ENCODE peak calls at places on chromosomes 3 and 15, in six cellular contexts. U, L, H, V, Z and E are unnamed samples.

GRCh38 chr3:27666708-27667107 is 55.4 kb downstream of the EOMES start:
- DNase-seq in U (peak; percentile 80), L (no peak), H (no peak), V (peak; percentile 78), Z (no peak), E (peak; percentile 72)

GRCh38 chr3:170154084-170154483 is 27.4 kb downstream of the PHC3 start:
- DNase-seq in U (peak; percentile 60), L (no peak), H (no peak), V (peak; percentile 43), Z (no peak), E (no peak)

GRCh38 chr15:68403161-68403941 is 28.6 kb downstream of the ITGA11 start:
- DNase-seq in U (no peak), L (no peak), H (no peak), V (no peak), Z (no peak), E (no peak)

GRCh38 chr15:40093224-40093842 is 15.3 kb downstream of the BMF start:
- DNase-seq in U (peak; percentile 26), L (no peak), H (no peak), V (no peak), Z (no peak), E (peak; percentile 72)

GRCh38 chr15:70355275-70355795 is 257.6 kb upstream of the TLE3 start:
- DNase-seq in U (no peak), L (no peak), H (no peak), V (no peak), Z (no peak), E (no peak)

GRCh38 chr15:50190723-50191122 is 8.7 kb downstream of the SLC27A2 start:
- DNase-seq in U (no peak), L (no peak), H (no peak), V (no peak), Z (no peak), E (no peak)

GRCh38 chr3:16013563-16013962 is 160.9 kb upstream of the GALNT15 start:
- DNase-seq in U (peak; percentile 86), L (no peak), H (no peak), V (peak; percentile 66), Z (no peak), E (no peak)

GRCh38 chr15:49135342-49135857 is 20.0 kb downstream of the COPS2 start:
- DNase-seq in U (peak; percentile 6), L (no peak), H (no peak), V (peak; percentile 26), Z (no peak), E (no peak)

GRCh38 chr3:126607214-126607908 is 47.6 kb downstream of the TXNRD3 start:
- DNase-seq in U (peak; percentile 77), L (no peak), H (no peak), V (peak; percentile 81), Z (no peak), E (no peak)

GRCh38 chr3:99952306-99952705 is 134.6 kb downstream of the CMSS1 start:
- DNase-seq in U (peak; percentile 86), L (no peak), H (no peak), V (peak; percentile 92), Z (no peak), E (no peak)

GRCh38 chr15:66825731-66826130 is 123.7 kb downstream of the SMAD6 start:
- DNase-seq in U (no peak), L (no peak), H (no peak), V (no peak), Z (no peak), E (no peak)

GRCh38 chr15:74240002-74240568 is 4.0 kb downstream of the CCDC33 start:
- DNase-seq in U (peak; percentile 35), L (no peak), H (no peak), V (peak; percentile 71), Z (peak; percentile 94), E (peak; percentile 73)

GRCh38 chr15:72722071-72722696 is 36.2 kb downstream of the BBS4 start:
- DNase-seq in U (peak; percentile 80), L (peak; percentile 34), H (peak; percentile 71), V (peak; percentile 64), Z (peak; percentile 46), E (peak; percentile 67)

GRCh38 chr3:99768126-99768525 is 49.5 kb upstream of the CMSS1 start:
- DNase-seq in U (peak; percentile 30), L (no peak), H (no peak), V (no peak), Z (no peak), E (no peak)

GRCh38 chr3:178634975-178635374 is 98.7 kb downstream of the KCNMB2 start:
- DNase-seq in U (no peak), L (no peak), H (no peak), V (no peak), Z (no peak), E (no peak)

GRCh38 chr15:70788114-70789049 is 25.0 kb upstream of the UACA start:
- DNase-seq in U (peak; percentile 86), L (no peak), H (no peak), V (peak; percentile 83), Z (no peak), E (no peak)

GRCh38 chr15:95845862-95846515 is 484.5 kb upstream of the NR2F2 start:
- DNase-seq in U (peak; percentile 81), L (no peak), H (no peak), V (no peak), Z (peak; percentile 4), E (no peak)

GRCh38 chr3:58434990-58435389 is 1.4 kb upstream of the PDHB start:
- DNase-seq in U (peak; percentile 73), L (no peak), H (no peak), V (peak; percentile 90), Z (no peak), E (no peak)

GRCh38 chr15:87623832-87624231 is 632.7 kb downstream of the NTRK3 start:
- DNase-seq in U (no peak), L (no peak), H (peak; percentile 35), V (no peak), Z (no peak), E (no peak)

GRCh38 chr3:150136242-150136641 is 165.5 kb upstream of the PFN2 start:
- DNase-seq in U (no peak), L (no peak), H (no peak), V (no peak), Z (no peak), E (no peak)

GRCh38 chr3:184798120-184798519 is 13.8 kb upstream of the VPS8 start:
- DNase-seq in U (no peak), L (no peak), H (no peak), V (no peak), Z (no peak), E (no peak)

GRCh38 chr15:80739919-80740318 is 39.3 kb upstream of the CEMIP start:
- DNase-seq in U (no peak), L (no peak), H (peak; percentile 34), V (no peak), Z (no peak), E (no peak)

GRCh38 chr3:58222161-58222724 is 11.5 kb upstream of the DNASE1L3 start:
- DNase-seq in U (no peak), L (no peak), H (no peak), V (no peak), Z (no peak), E (no peak)

GRCh38 chr3:29453278-29453961 is 172.5 kb downstream of the RBMS3 start:
- DNase-seq in U (no peak), L (no peak), H (no peak), V (no peak), Z (peak; percentile 64), E (no peak)

GRCh38 chr15:57784081-57784488 is 77.6 kb downstream of the POLR2M start:
- DNase-seq in U (no peak), L (no peak), H (no peak), V (no peak), Z (no peak), E (no peak)

GRCh38 chr3:48952510-48953118 is 34.0 kb downstream of the ARIH2 start:
- DNase-seq in U (no peak), L (no peak), H (peak; percentile 61), V (no peak), Z (peak; percentile 13), E (peak; percentile 64)

DNA sequence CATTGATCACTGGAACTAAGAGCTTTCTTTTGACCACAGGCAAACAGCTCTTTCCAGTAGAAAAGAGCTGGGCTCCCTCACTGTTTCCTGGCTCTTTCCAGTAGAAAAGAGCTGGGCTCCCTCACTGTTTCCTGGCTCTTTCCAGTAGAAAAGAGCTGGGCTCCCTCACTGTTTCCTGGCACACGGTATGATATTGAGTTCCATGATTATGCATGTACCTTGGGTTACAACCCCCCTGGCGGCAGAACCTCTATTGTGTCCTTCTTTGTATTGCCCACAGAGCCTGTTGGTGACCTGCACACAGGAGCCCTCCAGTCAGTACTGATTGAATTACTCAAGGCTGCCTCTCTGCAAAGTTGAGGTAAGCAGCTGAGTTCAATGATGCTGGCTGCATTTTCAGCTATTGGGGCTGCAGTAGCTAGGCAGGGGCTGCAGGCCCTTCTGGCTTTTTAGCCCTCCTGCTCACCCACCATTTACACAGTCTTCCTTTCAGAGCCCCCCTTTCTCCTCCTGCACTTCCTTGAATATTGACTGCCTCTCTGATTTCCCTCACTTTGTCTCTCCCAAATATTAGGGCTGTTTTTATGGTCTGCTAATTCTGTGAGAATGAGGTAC is 10.2 kb downstream of the ACKR2 start:
- DNase-seq in U (no peak), L (no peak), H (no peak), V (no peak), Z (peak; percentile 53), E (no peak)
- TF ChIP-seq CTCF in U (no peak), L (no peak), H (no peak), V (no peak), Z (no peak), E (no peak)

DNA sequence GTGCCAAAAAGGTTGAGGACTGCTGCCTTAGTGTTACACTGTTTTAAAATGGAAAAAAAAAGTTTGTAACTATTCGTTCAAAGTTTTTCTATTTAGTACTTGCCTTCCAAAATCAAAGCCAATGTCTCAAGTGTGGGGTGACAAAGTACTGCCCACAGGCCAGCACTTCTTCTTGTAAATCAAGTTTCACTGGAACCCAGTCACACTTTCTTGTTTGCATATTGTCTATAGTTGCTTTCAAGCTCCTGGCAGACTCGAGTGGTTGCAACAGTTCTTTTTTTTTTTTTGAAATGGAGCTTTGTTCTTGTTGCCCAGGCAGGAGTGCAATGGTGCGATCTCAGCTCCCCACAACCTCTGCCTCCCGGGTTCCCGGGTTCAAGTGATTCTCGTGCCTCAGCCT is 75.3 kb upstream of the RPL35A start:
- DNase-seq in U (no peak), L (no peak), H (no peak), V (no peak), Z (no peak), E (no peak)
- H3K36me3 ChIP-seq in U (peaks cover 43% of the 10 kb centered on the region), L (peaks cover 13% of the 10 kb centered on the region), H (no peaks in the 10 kb centered on the region), V (peaks cover 4% of the 10 kb centered on the region), Z (no peaks in the 10 kb centered on the region), E (peaks cover 72% of the 10 kb centered on the region)

GRCh38 chr3:468172-468571 is 271.6 kb downstream of the CHL1 start:
- DNase-seq in U (no peak), L (no peak), H (peak; percentile 18), V (no peak), Z (no peak), E (no peak)
- TF ChIP-seq CTCF in U (peak; percentile 13), L (peak; percentile 71), H (peak; percentile 60), V (peak; percentile 52), Z (no peak), E (peak; percentile 3)

GRCh38 chr15:59131955-59132562 is 27.1 kb downstream of the CCNB2 start:
- DNase-seq in U (no peak), L (no peak), H (no peak), V (no peak), Z (no peak), E (no peak)

GRCh38 chr15:59133921-59134427 is 29.0 kb downstream of the CCNB2 start:
- DNase-seq in U (no peak), L (no peak), H (no peak), V (no peak), Z (no peak), E (no peak)

DNA sequence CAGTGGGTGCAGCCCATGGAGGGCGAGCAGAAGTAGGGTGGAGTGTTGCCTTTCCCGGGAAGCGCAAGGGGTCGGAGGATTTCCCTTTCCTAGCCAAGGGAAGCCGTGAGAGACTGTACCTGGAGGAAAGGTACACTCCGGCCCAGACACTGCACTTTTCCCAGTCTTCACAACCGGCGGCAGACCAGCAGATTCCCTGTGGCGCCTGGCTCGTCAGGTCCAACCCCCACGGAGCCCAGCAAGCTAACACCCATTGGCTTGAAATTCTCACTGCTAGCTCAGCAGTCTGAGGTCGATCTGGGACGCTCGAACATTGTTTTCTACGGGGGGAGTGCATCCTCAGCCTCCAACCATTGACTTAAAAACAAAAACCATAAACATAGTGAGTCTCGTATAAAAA is 26.5 kb downstream of the CCNB2 start:
- DNase-seq in U (no peak), L (no peak), H (no peak), V (no peak), Z (no peak), E (no peak)
- H3K36me3 ChIP-seq in U (peaks cover 25% of the 10 kb centered on the region), L (peaks cover 25% of the 10 kb centered on the region), H (peaks cover 58% of the 10 kb centered on the region), V (peaks cover 15% of the 10 kb centered on the region), Z (no peaks in the 10 kb centered on the region), E (no peaks in the 10 kb centered on the region)